ENCODE peak calls at places on chromosomes 16 and 17, in six cellular contexts. L is kidney epithelial cell, X is heart right ventricle, P is T-helper 1 cell, E is AG10803, G is H54. Z is an unnamed sample.

GRCh38 chr16:81127051-81127450 is 30.9 kb upstream of the GCSH start:
- DNase-seq in P (no peak), E (peak), X (no peak), L (no peak), G (peak), Z (no peak)

GRCh38 chr16:66569131-66569530 is 2.9 kb downstream of the CMTM1 start:
- DNase-seq in E (peak), X (no peak), P (no peak), L (no peak), G (no peak), Z (no peak)

GRCh38 chr17:75748706-75749105 is 16.3 kb downstream of the GALK1 start:
- DNase-seq in L (no peak), E (no peak), G (no peak), X (no peak), P (no peak), Z (no peak)

GRCh38 chr16:83906690-83907089 is 7.8 kb downstream of the MLYCD start:
- DNase-seq in P (no peak), G (no peak), X (no peak), E (peak), L (no peak), Z (no peak)

GRCh38 chr17:21705021-21705601 is 12.8 kb downstream of the KCNJ18 start:
- DNase-seq in P (no peak), X (no peak), E (no peak), L (no peak), G (no peak), Z (no peak)

GRCh38 chr16:67030221-67030962 is 1.4 kb downstream of the CBFB start:
- DNase-seq in P (no peak), L (no peak), G (no peak), X (no peak), E (no peak), Z (no peak)

GRCh38 chr16:84055801-84056634 is 13.4 kb upstream of the SLC38A8 start:
- DNase-seq in G (no peak), P (no peak), X (no peak), E (no peak), L (no peak), Z (peak)

GRCh38 chr16:73066927-73067670 is 19.2 kb upstream of the ZFHX3 start:
- DNase-seq in L (no peak), G (no peak), X (no peak), P (no peak), E (no peak), Z (peak)

GRCh38 chr16:9469512-9469911 is 378.1 kb downstream of the HAPSTR1 start:
- DNase-seq in G (no peak), E (peak), P (no peak), X (no peak), L (peak), Z (no peak)

GRCh38 chr17:78159575-78160158 is 8.7 kb upstream of the SYNGR2 start:
- DNase-seq in P (no peak), E (peak), L (no peak), X (no peak), G (no peak), Z (no peak)

GRCh38 chr16:882256-882655 is 81.7 kb upstream of the GNG13 start:
- DNase-seq in L (no peak), E (no peak), X (no peak), G (no peak), P (no peak), Z (no peak)

GRCh38 chr17:49901460-49902331 is 53.8 kb upstream of the TAC4 start:
- DNase-seq in X (no peak), L (no peak), P (no peak), G (no peak), E (no peak), Z (peak)

GRCh38 chr17:83081561-83082201 is 2.3 kb downstream of the METRNL start:
- DNase-seq in G (no peak), L (no peak), E (peak), P (no peak), X (no peak), Z (no peak)

GRCh38 chr16:4306439-4307214 is 9.2 kb upstream of the GLIS2 start:
- DNase-seq in X (no peak), E (no peak), L (no peak), P (peak), G (no peak), Z (no peak)